ENCODE peak calls at places on chromosomes 1 and 21, in four cellular contexts. T is GM23338; Z is effector CD4-positive, alpha-beta T cell; N is activated CD4-positive, alpha-beta T cell treated with anti-CD3 and anti-CD28 coated beads, Interleukin-2, amount 50 U/mL, for 1 hour. D is an unnamed sample.

GRCh38 chr1:19398309-19398760 is 86.2 kb downstream of the SLC66A1 start:
- DNase-seq in Z (no peak), N (no peak), T (no peak), D (no peak)

GRCh38 chr1:3727042-3727824 is 25.0 kb upstream of the CCDC27 start:
- DNase-seq in Z (no peak), N (no peak), T (peak), D (no peak)

GRCh38 chr1:205764578-205764977 is 10.7 kb downstream of the RAB29 start:
- DNase-seq in T (no peak), N (no peak), Z (no peak), D (no peak)

GRCh38 chr1:36236302-36236701 is 12.1 kb downstream of the THRAP3 start:
- DNase-seq in N (no peak), T (no peak), Z (no peak), D (no peak)

GRCh38 chr1:236753554-236753953 is 41.5 kb upstream of the MTR start:
- DNase-seq in Z (no peak), T (peak), N (no peak), D (no peak)

GRCh38 chr1:7671146-7671465 is 100.0 kb upstream of the VAMP3 start:
- DNase-seq in Z (no peak), T (no peak), N (no peak), D (no peak)

GRCh38 chr1:225926551-225927113 is 2.6 kb upstream of the PYCR2 start:
- DNase-seq in N (no peak), T (no peak), Z (no peak), D (no peak)

GRCh38 chr1:168300626-168301025 is 19.9 kb downstream of the TBX19 start:
- DNase-seq in Z (no peak), N (no peak), T (no peak), D (no peak)

GRCh38 chr1:107597290-107597689 is 367.7 kb downstream of the VAV3 start:
- DNase-seq in T (no peak), Z (no peak), N (no peak), D (no peak)

GRCh38 chr21:24045775-24046215 is 1561.5 kb downstream of the MRPL39 start:
- DNase-seq in Z (no peak), T (peak), N (no peak), D (peak)

GRCh38 chr1:91011726-91012125 is 10.1 kb downstream of the ZNF644 start:
- DNase-seq in T (no peak), N (no peak), Z (no peak), D (no peak)